ENCODE peak calls at places on chromosome 11, in five cellular contexts. E, O, R, J and H are unnamed samples.

GRCh38 chr11:86214710-86215109 is 29.8 kb upstream of the EED start:
- DNase-seq in R (no peak), J (no peak), E (no peak), O (no peak), H (no peak)

GRCh38 chr11:1557904-1558831 is 13.9 kb downstream of the DUSP8 start:
- DNase-seq in O (peak; percentile 76), J (peak; percentile 50), E (peak; percentile 95), R (peak; percentile 35), H (peak; percentile 70)

GRCh38 chr11:117072517-117073218 is 25.6 kb downstream of the SIK3 start:
- DNase-seq in R (peak; percentile 87), J (peak; percentile 96), O (no peak), E (peak; percentile 65), H (no peak)

GRCh38 chr11:9231848-9232177 is 33.3 kb downstream of the DENND5A start:
- DNase-seq in R (no peak), O (no peak), E (peak; percentile 29), J (peak; percentile 55), H (no peak)

GRCh38 chr11:130420478-130421198 is 7.8 kb downstream of the ADAMTS8 start:
- DNase-seq in J (peak; percentile 55), R (no peak), O (no peak), E (peak; percentile 52), H (no peak)

GRCh38 chr11:69899957-69900821 is 81.0 kb upstream of the FGF3 start:
- DNase-seq in J (no peak), E (peak; percentile 65), O (peak; percentile 37), R (no peak), H (no peak)

GRCh38 chr11:10139656-10140055 is 154.4 kb downstream of the SBF2 start:
- DNase-seq in R (peak; percentile 63), O (no peak), E (peak; percentile 73), J (peak; percentile 81), H (no peak)

GRCh38 chr11:117885777-117886176 is 9.3 kb upstream of the FXYD6 start:
- DNase-seq in O (peak; percentile 86), E (no peak), R (no peak), J (peak; percentile 8), H (peak; percentile 89)

GRCh38 chr11:80240245-80240644 is 799.4 kb upstream of the TENM4 start:
- DNase-seq in J (no peak), O (no peak), E (no peak), R (no peak), H (no peak)

GRCh38 chr11:101620026-101620425 is 36.2 kb upstream of the TRPC6 start:
- DNase-seq in E (no peak), J (no peak), O (no peak), R (no peak), H (no peak)